ENCODE peak calls at places on chromosomes 11 and 22, in nine cellular contexts. Y is heart left ventricle, G is uterus, U is body of pancreas, R is erythroblast, L is Peyer's patch, I is stomach, X is adrenal gland, N is IMR-90. A is an unnamed sample.

GRCh38 chr11:22416462-22416861 is 78.3 kb downstream of the SLC17A6 start:
- DNase-seq in Y (no peak), G (no peak), U (no peak), R (no peak), L (no peak), I (no peak), X (no peak), N (no peak), A (no peak)

GRCh38 chr11:48011125-48012050 is 31.0 kb downstream of the PTPRJ start:
- DNase-seq in Y (no peak), G (no peak), U (no peak), R (peak), L (no peak), I (no peak), X (no peak), N (no peak), A (no peak)

GRCh38 chr11:95883381-95883780 is 40.5 kb downstream of the MTMR2 start:
- DNase-seq in Y (no peak), G (no peak), U (no peak), R (no peak), L (no peak), I (no peak), X (no peak), N (no peak), A (no peak)

GRCh38 chr11:134409552-134410429 is 2.3 kb downstream of the B3GAT1 start:
- DNase-seq in Y (no peak), G (no peak), U (no peak), R (no peak), L (no peak), I (peak), X (no peak), N (no peak), A (no peak)

GRCh38 chr11:66855574-66856495 is 1.0 kb upstream of the LRFN4 start:
- DNase-seq in Y (peak), G (peak), U (peak), R (peak), L (peak), I (peak), X (peak), N (peak), A (peak)

GRCh38 chr11:43927070-43927469 is 15.4 kb upstream of the C11orf96 start:
- DNase-seq in Y (no peak), G (no peak), U (no peak), R (no peak), L (no peak), I (no peak), X (no peak), N (no peak), A (no peak)

GRCh38 chr11:7577883-7578242 is 64.1 kb downstream of the PPFIBP2 start:
- DNase-seq in Y (no peak), G (no peak), U (no peak), R (no peak), L (no peak), I (no peak), X (no peak), N (peak), A (no peak)

GRCh38 chr11:76770642-76771445 is 12.3 kb upstream of the TSKU start:
- DNase-seq in Y (no peak), G (peak), U (peak), R (no peak), L (peak), I (peak), X (no peak), N (peak), A (peak)

GRCh38 chr22:38455530-38456271 is 702 bp upstream of the KCNJ4 start:
- DNase-seq in Y (peak), G (no peak), U (no peak), R (no peak), L (no peak), I (no peak), X (no peak), N (peak), A (no peak)

GRCh38 chr11:134792044-134792443 is 380.0 kb upstream of the B3GAT1 start:
- DNase-seq in Y (no peak), G (no peak), U (no peak), R (no peak), L (no peak), I (no peak), X (no peak), N (peak), A (no peak)

GRCh38 chr11:129117595-129118350 is 74.4 kb downstream of the ARHGAP32 start:
- DNase-seq in Y (no peak), G (peak), U (peak), R (peak), L (no peak), I (peak), X (peak), N (peak), A (peak)

GRCh38 chr11:128686745-128687177 is 7.1 kb upstream of the FLI1 start:
- DNase-seq in Y (peak), G (peak), U (peak), R (no peak), L (peak), I (peak), X (no peak), N (peak), A (no peak)

GRCh38 chr22:31139866-31140716 is at the start of gene PLA2G3:
- DNase-seq in Y (no peak), G (no peak), U (no peak), R (no peak), L (peak), I (peak), X (no peak), N (peak), A (no peak)

GRCh38 chr11:33692013-33692504 is 8.6 kb downstream of the C11orf91 start:
- DNase-seq in Y (peak), G (peak), U (peak), R (no peak), L (no peak), I (peak), X (no peak), N (peak), A (no peak)

GRCh38 chr22:45993841-45994240 is 16.9 kb upstream of the WNT7B start:
- DNase-seq in Y (no peak), G (no peak), U (no peak), R (no peak), L (no peak), I (no peak), X (no peak), N (no peak), A (no peak)

GRCh38 chr11:82682003-82682751 is 51.5 kb downstream of the FAM181B start:
- DNase-seq in Y (no peak), G (no peak), U (no peak), R (peak), L (no peak), I (no peak), X (no peak), N (peak), A (peak)

GRCh38 chr11:131637469-131638175 is 267.2 kb downstream of the NTM start:
- DNase-seq in Y (no peak), G (no peak), U (no peak), R (no peak), L (no peak), I (no peak), X (no peak), N (no peak), A (no peak)

GRCh38 chr11:60378359-60378758 is at the start of gene MS4A7:
- DNase-seq in Y (no peak), G (no peak), U (peak), R (no peak), L (no peak), I (no peak), X (peak), N (no peak), A (no peak)

GRCh38 chr11:67022341-67022933 is 497 bp upstream of the SYT12 start:
- DNase-seq in Y (no peak), G (peak), U (peak), R (no peak), L (peak), I (peak), X (peak), N (peak), A (no peak)

GRCh38 chr11:46493786-46494185 is 100.0 kb downstream of the AMBRA1 start:
- DNase-seq in Y (no peak), G (peak), U (no peak), R (no peak), L (no peak), I (no peak), X (no peak), N (no peak), A (no peak)
- TF ChIP-seq POLR2A in Y (no peak), G (no peak), U (no peak), R (no peak), L (no peak), I (no peak), X (no peak), N (no peak), A (no peak)

GRCh38 chr11:46673713-46674462 is 26.5 kb downstream of the ARHGAP1 start:
- DNase-seq in Y (peak), G (no peak), U (peak), R (no peak), L (no peak), I (no peak), X (no peak), N (no peak), A (no peak)
- TF ChIP-seq POLR2A in Y (no peak), G (no peak), U (no peak), R (no peak), L (no peak), I (no peak), X (no peak), N (no peak), A (no peak)

GRCh38 chr22:35315141-35315854 is 15.6 kb downstream of the TOM1 start:
- DNase-seq in Y (peak), G (no peak), U (no peak), R (no peak), L (no peak), I (no peak), X (peak), N (no peak), A (no peak)

GRCh38 chr22:35315855-35316745 is 16.4 kb downstream of the TOM1 start:
- DNase-seq in Y (peak), G (peak), U (no peak), R (peak), L (peak), I (no peak), X (no peak), N (no peak), A (no peak)

GRCh38 chr22:35317680-35318290 is 18.1 kb downstream of the TOM1 start:
- DNase-seq in Y (no peak), G (no peak), U (no peak), R (no peak), L (peak), I (no peak), X (no peak), N (no peak), A (no peak)

GRCh38 chr22:35319244-35319985 is 19.7 kb downstream of the TOM1 start:
- DNase-seq in Y (no peak), G (no peak), U (no peak), R (no peak), L (peak), I (no peak), X (no peak), N (no peak), A (no peak)

GRCh38 chr22:35318346-35319215 is 18.9 kb downstream of the TOM1 start:
- DNase-seq in Y (no peak), G (no peak), U (no peak), R (no peak), L (peak), I (no peak), X (peak), N (no peak), A (no peak)
- TF ChIP-seq POLR2A in Y (no peak), G (no peak), U (no peak), R (no peak), L (no peak), I (no peak), X (no peak), N (no peak), A (no peak)

DNA sequence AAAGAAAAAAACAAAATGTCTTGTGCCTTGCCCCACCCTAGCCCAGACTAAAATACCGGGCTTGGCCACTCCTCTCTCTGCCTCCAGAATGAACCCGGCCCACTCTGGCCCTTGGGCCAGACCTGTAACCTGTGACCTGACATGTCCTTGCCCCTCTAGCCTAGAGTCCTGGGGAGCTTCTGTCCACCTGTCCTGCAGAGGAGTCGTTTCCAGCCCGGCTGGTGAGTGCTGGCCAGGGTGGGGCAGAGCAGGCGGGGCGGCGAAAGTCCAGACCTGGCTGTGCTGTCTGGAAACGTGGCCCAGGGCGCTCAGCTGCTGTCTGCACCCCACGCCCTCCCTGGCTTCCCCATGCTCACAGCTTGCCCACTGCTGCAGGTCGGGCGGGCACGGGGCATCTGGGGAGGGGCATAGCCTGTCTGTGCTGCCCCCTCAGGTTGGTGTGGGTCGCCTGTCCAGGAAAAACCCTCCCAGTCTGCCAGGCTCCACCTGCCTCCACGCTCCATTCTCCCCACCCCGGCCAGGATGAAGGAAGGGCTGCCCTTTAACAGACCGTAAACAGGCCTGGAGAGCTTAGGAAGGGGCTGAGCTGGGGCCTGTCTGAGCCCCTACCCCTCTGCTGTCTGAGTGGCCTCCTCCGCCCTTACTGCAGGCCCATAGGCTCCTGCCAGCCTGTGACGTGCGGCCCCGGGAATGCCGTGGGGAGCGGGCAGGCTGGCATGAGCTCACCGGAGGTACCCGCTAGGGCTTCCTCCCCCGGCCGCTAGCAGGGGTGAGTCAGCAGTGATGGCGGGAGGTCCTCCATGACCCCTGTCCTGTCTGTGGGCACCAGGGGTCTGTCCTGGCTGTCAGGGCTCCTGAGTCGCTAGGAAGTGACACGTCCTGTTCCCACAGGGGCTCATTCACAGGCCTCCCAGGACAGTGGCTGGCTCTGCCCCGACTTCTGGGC is 1.9 kb downstream of the CD151 start:
- DNase-seq in Y (peak), G (peak), U (peak), R (no peak), L (peak), I (peak), X (peak), N (peak), A (peak)
- TF ChIP-seq POLR2A in Y (no peak), G (no peak), U (peak), R (no peak), L (peak), I (no peak), X (no peak), N (no peak), A (peak)

GRCh38 chr22:37443086-37443485 is 15.8 kb upstream of the ELFN2 start:
- DNase-seq in Y (peak), G (no peak), U (no peak), R (no peak), L (no peak), I (no peak), X (no peak), N (no peak), A (no peak)

GRCh38 chr22:37445501-37445900 is 18.2 kb upstream of the ELFN2 start:
- DNase-seq in Y (peak), G (no peak), U (no peak), R (no peak), L (no peak), I (no peak), X (no peak), N (no peak), A (no peak)

GRCh38 chr22:37443977-37444376 is 16.7 kb upstream of the ELFN2 start:
- DNase-seq in Y (no peak), G (no peak), U (no peak), R (no peak), L (no peak), I (no peak), X (no peak), N (no peak), A (no peak)

GRCh38 chr22:37440875-37441274 is 13.6 kb upstream of the ELFN2 start:
- DNase-seq in Y (no peak), G (no peak), U (no peak), R (no peak), L (no peak), I (no peak), X (no peak), N (no peak), A (no peak)

DNA sequence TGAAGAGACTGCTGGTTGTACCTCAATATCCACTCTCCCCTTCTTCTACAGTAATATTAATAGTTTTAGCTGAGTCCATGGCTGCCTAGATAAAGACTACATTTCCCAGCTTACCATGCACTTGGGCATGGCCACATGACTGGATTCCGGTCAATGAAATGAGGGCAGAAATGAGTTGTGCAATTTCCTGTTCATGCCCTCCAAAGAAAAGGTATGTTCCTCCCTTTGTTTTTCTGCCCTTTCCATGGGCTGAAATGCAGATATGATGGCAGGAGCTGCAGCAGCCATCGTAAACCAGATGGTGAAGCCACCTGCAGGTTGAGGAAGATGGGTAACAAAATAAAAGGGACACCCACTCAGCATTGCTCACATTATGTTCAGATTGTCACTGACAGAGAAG is 15.3 kb upstream of the ELFN2 start:
- DNase-seq in Y (no peak), G (no peak), U (no peak), R (no peak), L (no peak), I (no peak), X (no peak), N (peak), A (no peak)
- TF ChIP-seq POLR2A in Y (no peak), G (no peak), U (no peak), R (no peak), L (no peak), I (no peak), X (no peak), N (no peak), A (no peak)

DNA sequence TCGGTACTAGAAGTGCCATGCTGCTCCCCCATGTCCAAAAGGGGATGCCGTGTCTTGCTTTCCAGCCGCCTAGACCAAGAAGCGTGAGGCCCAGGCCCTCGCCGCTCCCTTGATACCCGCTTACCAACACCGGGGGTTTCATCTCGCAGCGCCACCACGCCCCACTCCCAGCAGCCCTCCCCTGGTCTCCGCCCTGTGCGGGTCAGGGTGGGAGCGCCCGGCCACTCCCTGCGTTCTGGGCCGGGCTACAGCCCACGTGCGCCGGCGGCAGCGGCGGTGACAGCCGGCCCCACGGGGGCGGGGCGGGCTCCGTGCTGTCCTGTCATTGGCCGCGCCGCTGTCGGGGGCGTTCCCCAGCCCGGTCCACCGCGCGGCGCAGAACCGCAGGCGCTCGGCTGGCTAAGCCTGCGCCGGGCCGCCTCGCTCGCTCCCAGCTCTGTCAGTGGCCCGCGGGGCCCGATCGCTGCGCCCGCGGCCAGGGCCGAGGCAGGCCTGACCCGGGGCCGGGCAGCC is at the start of gene MICAL2:
- DNase-seq in Y (peak), G (peak), U (peak), R (peak), L (peak), I (peak), X (peak), N (peak), A (peak)
- TF ChIP-seq POLR2A in Y (peak), G (peak), U (no peak), R (peak), L (peak), I (no peak), X (peak), N (peak), A (peak)

DNA sequence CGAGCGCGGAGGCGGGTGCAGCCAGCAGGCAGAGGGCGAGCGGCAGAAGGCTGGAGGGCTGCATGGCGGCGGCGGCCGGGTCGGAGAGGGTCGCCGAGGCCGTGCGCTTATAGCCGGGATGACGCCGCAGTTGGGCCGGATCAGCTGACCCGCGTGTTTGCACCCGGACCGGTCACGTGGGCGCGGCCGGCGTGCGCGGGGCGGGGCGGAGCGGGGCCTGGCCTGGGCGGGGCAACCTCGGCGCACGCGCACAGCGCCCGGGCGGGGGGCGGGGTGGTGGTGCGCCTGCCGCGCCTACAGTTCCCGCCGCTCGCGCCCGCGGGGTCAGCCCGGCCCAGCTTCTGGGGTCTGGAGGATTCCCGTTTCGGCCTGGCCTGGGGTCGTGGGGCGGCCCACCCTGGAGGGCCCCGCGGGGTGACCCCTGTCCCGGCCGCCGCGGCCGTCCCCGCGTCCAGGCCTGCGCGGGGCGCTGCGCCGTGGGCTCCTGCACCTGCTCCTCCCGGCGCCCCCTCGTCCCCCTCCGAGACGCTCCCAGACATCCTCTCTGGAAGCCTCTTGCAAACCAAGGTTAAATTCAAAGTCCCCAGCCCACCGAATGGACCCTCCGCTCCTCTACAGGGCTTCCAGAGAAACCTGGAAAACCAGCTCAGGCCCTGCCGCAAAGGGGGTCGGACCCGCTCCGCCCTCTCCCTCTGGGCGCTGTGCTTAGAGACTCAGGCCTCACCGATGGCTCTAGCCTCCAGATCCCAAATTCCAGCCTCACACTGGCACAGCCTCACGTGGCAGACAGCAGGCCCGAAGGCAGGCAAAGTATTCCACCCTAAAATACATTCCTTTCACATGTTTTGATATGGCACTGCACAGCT is at the start of gene CTSD:
- DNase-seq in Y (peak), G (peak), U (peak), R (peak), L (peak), I (peak), X (peak), N (peak), A (peak)
- TF ChIP-seq POLR2A in Y (peak), G (no peak), U (peak), R (peak), L (peak), I (no peak), X (no peak), N (no peak), A (peak)

A was measured in H54.